ENCODE peak calls at places on chromosomes 1 and 21, in ten cellular contexts. S is tibial artery; I is BE2C; X is H54; C is T-helper 9 cell; V is activated T-helper 1 cell treated with anti-CD3 and anti-CD28 coated beads, Interleukin-2, amount 50 U/mL, for 16 hours; A is AG20443; P is EL; H is NCI-H2081; L is occipital lobe. Q is an unnamed sample.

GRCh38 chr1:6125366-6125765 is 54.8 kb downstream of the CHD5 start:
- DNase-seq in A (no peak), I (no peak), H (no peak), V (no peak), P (no peak), C (no peak), X (no peak), L (no peak), S (no peak), Q (no peak)

GRCh38 chr1:178665579-178665978 is 59.5 kb upstream of the RALGPS2 start:
- DNase-seq in A (no peak), L (no peak), X (no peak), V (no peak), P (no peak), S (no peak), I (no peak), H (no peak), C (no peak), Q (no peak)

GRCh38 chr1:199743227-199743626 is 284.3 kb upstream of the NR5A2 start:
- DNase-seq in P (peak; percentile 11), A (no peak), V (no peak), S (no peak), C (no peak), X (no peak), H (no peak), I (no peak), L (no peak), Q (no peak)

GRCh38 chr21:34965200-34966174 is 83.6 kb downstream of the RUNX1 start:
- DNase-seq in S (no peak), L (no peak), V (no peak), I (no peak), C (no peak), A (peak; percentile 51), P (peak; percentile 79), H (no peak), X (peak; percentile 59), Q (no peak)

GRCh38 chr21:32994305-32994704 is 31.4 kb upstream of the OLIG2 start:
- DNase-seq in A (peak; percentile 47), S (no peak), V (no peak), C (no peak), H (no peak), P (peak; percentile 18), I (no peak), L (no peak), X (no peak), Q (no peak)

GRCh38 chr1:13663969-13664368 is 36.0 kb upstream of the PRDM2 start:
- DNase-seq in I (no peak), V (no peak), A (no peak), X (no peak), H (no peak), C (no peak), L (no peak), P (no peak), S (no peak), Q (no peak)

GRCh38 chr1:118097622-118098348 is 87.2 kb downstream of the SPAG17 start:
- DNase-seq in X (no peak), V (no peak), C (no peak), A (no peak), L (no peak), H (no peak), I (no peak), P (no peak), S (no peak), Q (no peak)

GRCh38 chr21:18893411-18893810 is 489.8 kb upstream of the TMPRSS15 start:
- DNase-seq in X (no peak), A (no peak), V (no peak), H (no peak), S (no peak), L (no peak), I (no peak), C (no peak), P (no peak), Q (no peak)

GRCh38 chr1:93669369-93669768 is 12.3 kb downstream of the BCAR3 start:
- DNase-seq in A (no peak), V (no peak), S (no peak), H (no peak), I (no peak), X (no peak), L (no peak), P (no peak), C (no peak), Q (no peak)

GRCh38 chr21:40841524-40842196 is 5.3 kb downstream of the DSCAM start:
- DNase-seq in L (peak; percentile 76), C (no peak), V (no peak), A (no peak), H (peak; percentile 78), P (peak; percentile 18), X (no peak), S (no peak), I (peak; percentile 12), Q (no peak)

GRCh38 chr1:9084883-9085282 is 15.4 kb upstream of the SLC2A5 start:
- DNase-seq in L (no peak), S (peak; percentile 89), I (no peak), C (no peak), P (no peak), V (no peak), A (peak; percentile 44), H (no peak), X (no peak), Q (no peak)

GRCh38 chr1:91611498-91611917 is 110.9 kb downstream of the CDC7 start:
- DNase-seq in A (no peak), X (no peak), C (no peak), V (no peak), H (no peak), S (no peak), P (no peak), I (no peak), L (no peak), Q (no peak)

GRCh38 chr1:3911521-3911845 is 11.4 kb upstream of the C1orf174 start:
- DNase-seq in V (no peak), P (no peak), A (no peak), H (no peak), C (no peak), I (no peak), L (no peak), S (no peak), X (no peak), Q (no peak)

GRCh38 chr1:47754221-47754620 is 243.0 kb downstream of the TRABD2B start:
- DNase-seq in X (no peak), A (no peak), L (no peak), C (no peak), S (no peak), H (no peak), P (no peak), I (no peak), V (no peak), Q (no peak)

GRCh38 chr1:10644307-10645128 is 151.9 kb downstream of the CASZ1 start:
- DNase-seq in L (peak; percentile 50), S (no peak), P (peak; percentile 47), X (peak; percentile 90), A (peak; percentile 70), H (no peak), C (no peak), V (no peak), I (no peak), Q (no peak)

GRCh38 chr21:37341254-37341960 is 25.2 kb upstream of the DYRK1A start:
- DNase-seq in V (no peak), A (no peak), C (no peak), L (no peak), H (no peak), I (peak; percentile 16), P (peak; percentile 92), X (peak; percentile 49), S (no peak), Q (no peak)

GRCh38 chr1:7567376-7567775 is 203.7 kb upstream of the VAMP3 start:
- DNase-seq in P (no peak), C (no peak), H (no peak), S (no peak), L (no peak), I (no peak), A (no peak), V (no peak), X (no peak), Q (no peak)

Q was measured in activated gamma-delta T cell treated with Interleukin-2 at 50 U/mL for 16 hours.